ENCODE peak calls at places on chromosomes 6 and 20, in four cellular contexts. One of them, this sample, is unnamed.
A peak's percentile ranks its signal among the peaks of the same experiment; 100 is the strongest.

GRCh38 chr6:157656437-157657005 is 166.5 kb upstream of the SNX9 start:
- DNase-seq in A673: peak; percentile 30
- DNase-seq in fibroblast of lung: peak; percentile 24
- DNase-seq in heart right ventricle: no peak
- DNase-seq in this sample: no peak

GRCh38 chr6:170440437-170440836 is 112.7 kb downstream of the PSMB1 start:
- DNase-seq in fibroblast of lung: no peak
- DNase-seq in A673: no peak
- DNase-seq in heart right ventricle: no peak
- DNase-seq in this sample: peak; percentile 71

GRCh38 chr6:137877113-137877512 is 10.1 kb downstream of the TNFAIP3 start:
- DNase-seq in A673: no peak
- DNase-seq in heart right ventricle: no peak
- DNase-seq in fibroblast of lung: no peak
- DNase-seq in this sample: no peak

GRCh38 chr20:4256886-4257285 is 241.5 kb upstream of the RNF24 start:
- DNase-seq in fibroblast of lung: no peak
- DNase-seq in A673: no peak
- DNase-seq in heart right ventricle: no peak
- DNase-seq in this sample: no peak

GRCh38 chr20:51979226-51979625 is 176.9 kb upstream of the SALL4 start:
- DNase-seq in fibroblast of lung: no peak
- DNase-seq in A673: no peak
- DNase-seq in heart right ventricle: no peak
- DNase-seq in this sample: no peak

GRCh38 chr20:57250607-57251343 is 15.7 kb downstream of the BMP7 start:
- DNase-seq in fibroblast of lung: no peak
- DNase-seq in heart right ventricle: no peak
- DNase-seq in A673: peak; percentile 59
- DNase-seq in this sample: no peak

GRCh38 chr20:23096073-23096472 is 9.9 kb upstream of the CD93 start:
- DNase-seq in A673: no peak
- DNase-seq in fibroblast of lung: no peak
- DNase-seq in heart right ventricle: no peak
- DNase-seq in this sample: no peak

GRCh38 chr20:10366898-10367419 is 67.1 kb downstream of the MKKS start:
- DNase-seq in heart right ventricle: no peak
- DNase-seq in fibroblast of lung: no peak
- DNase-seq in A673: no peak
- DNase-seq in this sample: no peak

GRCh38 chr6:3086282-3086946 is 18.1 kb downstream of the RIPK1 start:
- DNase-seq in fibroblast of lung: no peak
- DNase-seq in A673: no peak
- DNase-seq in heart right ventricle: no peak
- DNase-seq in this sample: no peak

GRCh38 chr6:138087549-138087948 is 19.7 kb downstream of the PERP start:
- DNase-seq in fibroblast of lung: no peak
- DNase-seq in heart right ventricle: no peak
- DNase-seq in A673: no peak
- DNase-seq in this sample: no peak

GRCh38 chr6:81895511-81896185 is 143.2 kb upstream of the TENT5A start:
- DNase-seq in A673: peak; percentile 17
- DNase-seq in heart right ventricle: no peak
- DNase-seq in fibroblast of lung: peak; percentile 71
- DNase-seq in this sample: no peak

GRCh38 chr20:63882257-63883208 is 12.4 kb upstream of the DNAJC5 start:
- DNase-seq in fibroblast of lung: no peak
- DNase-seq in heart right ventricle: no peak
- DNase-seq in A673: no peak
- DNase-seq in this sample: peak; percentile 59

GRCh38 chr20:23419995-23420901 is 1.0 kb downstream of the NAPB start:
- DNase-seq in heart right ventricle: peak; percentile 55
- DNase-seq in fibroblast of lung: peak; percentile 58
- DNase-seq in A673: peak; percentile 53
- DNase-seq in this sample: peak; percentile 56

GRCh38 chr20:13285408-13285807 is 64.3 kb downstream of the ISM1 start:
- DNase-seq in A673: no peak
- DNase-seq in fibroblast of lung: no peak
- DNase-seq in heart right ventricle: no peak
- DNase-seq in this sample: no peak

GRCh38 chr20:36371391-36371790 is 65.3 kb downstream of the DLGAP4 start:
- DNase-seq in fibroblast of lung: no peak
- DNase-seq in heart right ventricle: no peak
- DNase-seq in A673: no peak
- DNase-seq in this sample: no peak

GRCh38 chr20:5991623-5992441 is 41.4 kb downstream of the MCM8 start:
- DNase-seq in heart right ventricle: no peak
- DNase-seq in fibroblast of lung: no peak
- DNase-seq in A673: no peak
- DNase-seq in this sample: no peak

GRCh38 chr6:149037026-149037734 is 280.3 kb upstream of the TAB2 start:
- DNase-seq in fibroblast of lung: peak; percentile 82
- DNase-seq in A673: no peak
- DNase-seq in heart right ventricle: no peak
- DNase-seq in this sample: no peak

GRCh38 chr6:100881707-100882040 is 545 bp upstream of the ASCC3 start:
- DNase-seq in A673: no peak
- DNase-seq in fibroblast of lung: peak; percentile 37
- DNase-seq in heart right ventricle: no peak
- DNase-seq in this sample: no peak

GRCh38 chr20:58237318-58238182 is 9.1 kb upstream of the ANKRD60 start:
- DNase-seq in heart right ventricle: no peak
- DNase-seq in fibroblast of lung: peak; percentile 72
- DNase-seq in A673: peak; percentile 18
- DNase-seq in this sample: no peak

GRCh38 chr20:839015-839414 is 5.5 kb downstream of the FAM110A start:
- DNase-seq in fibroblast of lung: no peak
- DNase-seq in heart right ventricle: no peak
- DNase-seq in A673: no peak
- DNase-seq in this sample: no peak

GRCh38 chr20:32727663-32728062 is 15.6 kb downstream of the COMMD7 start:
- DNase-seq in heart right ventricle: no peak
- DNase-seq in A673: no peak
- DNase-seq in fibroblast of lung: peak; percentile 76
- DNase-seq in this sample: no peak

GRCh38 chr6:15065603-15066002 is 180.3 kb upstream of the JARID2 start:
- DNase-seq in fibroblast of lung: peak; percentile 84
- DNase-seq in heart right ventricle: no peak
- DNase-seq in A673: peak; percentile 41
- DNase-seq in this sample: no peak

GRCh38 chr6:44062105-44062770 is 65.0 kb downstream of the MRPL14 start:
- DNase-seq in A673: no peak
- DNase-seq in fibroblast of lung: no peak
- DNase-seq in heart right ventricle: no peak
- DNase-seq in this sample: no peak
- H3K4me1 ChIP-seq in A673: peaks cover 11% of the 10 kb centered on the region
- H3K4me1 ChIP-seq in fibroblast of lung: peaks cover 58% of the 10 kb centered on the region
- H3K4me1 ChIP-seq in heart right ventricle: peaks cover 61% of the 10 kb centered on the region
- H3K4me1 ChIP-seq in this sample: peaks cover 30% of the 10 kb centered on the region

DNA sequence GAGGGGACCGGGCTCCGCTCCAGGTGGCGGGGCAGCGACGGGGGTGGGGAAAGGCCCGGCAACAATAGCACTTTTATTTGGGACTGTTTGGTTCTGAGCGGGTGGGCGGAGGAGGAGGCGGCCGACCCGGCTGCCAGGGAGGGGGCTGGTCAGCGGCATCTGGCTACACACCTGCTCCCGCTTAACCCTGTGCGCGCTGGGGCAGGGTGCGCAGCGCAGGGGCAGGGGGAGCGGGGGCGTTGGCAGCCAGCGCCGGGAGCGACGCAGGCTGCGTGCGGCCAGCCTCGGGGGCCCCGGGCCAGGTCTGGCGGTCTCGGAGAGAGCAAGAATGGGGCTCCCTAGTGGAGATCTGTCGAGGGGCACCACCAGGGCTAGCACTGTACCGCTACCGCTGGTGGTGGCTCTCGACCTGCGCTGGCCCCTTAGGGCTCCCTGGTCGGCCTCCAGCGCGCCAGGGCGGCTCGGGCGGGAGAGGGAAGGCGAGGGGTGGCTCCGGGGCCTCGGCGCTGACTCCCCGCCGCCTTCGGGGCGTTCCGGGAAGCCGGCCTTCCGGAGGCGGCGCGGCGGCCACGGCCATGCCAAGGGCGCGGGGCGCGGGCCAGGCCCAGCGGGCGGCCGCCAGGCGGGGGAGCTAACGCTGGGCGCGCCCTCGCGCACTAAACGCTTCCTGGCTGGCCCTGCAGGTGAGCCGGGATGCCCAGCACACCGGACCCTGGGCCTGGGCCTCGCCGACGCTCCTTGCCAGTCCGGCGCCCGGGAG is 92.4 kb downstream of the NCR2 start:
- DNase-seq in heart right ventricle: peak; percentile 62
- DNase-seq in fibroblast of lung: no peak
- DNase-seq in A673: peak; percentile 9
- DNase-seq in this sample: peak; percentile 59
- H3K27ac ChIP-seq in heart right ventricle: peak overlapping the region; percentile 47
- H3K27ac ChIP-seq in fibroblast of lung: no peak overlapping the region
- H3K27ac ChIP-seq in A673: no peak overlapping the region
- H3K27ac ChIP-seq in this sample: peak overlapping the region; percentile 37

GRCh38 chr6:110561016-110561396 is 84.6 kb upstream of the SLC22A16 start:
- DNase-seq in heart right ventricle: no peak
- DNase-seq in fibroblast of lung: no peak
- DNase-seq in A673: no peak
- DNase-seq in this sample: no peak
- H3K4me1 ChIP-seq in heart right ventricle: peaks cover 1% of the 10 kb centered on the region
- H3K4me1 ChIP-seq in fibroblast of lung: no peaks in the 10 kb centered on the region
- H3K4me1 ChIP-seq in A673: no peaks in the 10 kb centered on the region
- H3K4me1 ChIP-seq in this sample: no peaks in the 10 kb centered on the region

GRCh38 chr20:50675671-50676376 is 15.5 kb downstream of the RIPOR3 start:
- DNase-seq in A673: no peak
- DNase-seq in heart right ventricle: peak; percentile 41
- DNase-seq in fibroblast of lung: no peak
- DNase-seq in this sample: no peak
- H3K27ac ChIP-seq in A673: no peak overlapping the region
- H3K27ac ChIP-seq in heart right ventricle: peak overlapping the region; percentile 22
- H3K27ac ChIP-seq in fibroblast of lung: no peak overlapping the region
- H3K27ac ChIP-seq in this sample: no peak overlapping the region

GRCh38 chr20:60512436-60512835 is 554.2 kb downstream of the CDH26 start:
- DNase-seq in A673: peak; percentile 56
- DNase-seq in fibroblast of lung: peak; percentile 58
- DNase-seq in heart right ventricle: no peak
- DNase-seq in this sample: no peak

GRCh38 chr20:60507087-60507684 is 549.0 kb downstream of the CDH26 start:
- DNase-seq in fibroblast of lung: no peak
- DNase-seq in heart right ventricle: no peak
- DNase-seq in A673: no peak
- DNase-seq in this sample: no peak

DNA sequence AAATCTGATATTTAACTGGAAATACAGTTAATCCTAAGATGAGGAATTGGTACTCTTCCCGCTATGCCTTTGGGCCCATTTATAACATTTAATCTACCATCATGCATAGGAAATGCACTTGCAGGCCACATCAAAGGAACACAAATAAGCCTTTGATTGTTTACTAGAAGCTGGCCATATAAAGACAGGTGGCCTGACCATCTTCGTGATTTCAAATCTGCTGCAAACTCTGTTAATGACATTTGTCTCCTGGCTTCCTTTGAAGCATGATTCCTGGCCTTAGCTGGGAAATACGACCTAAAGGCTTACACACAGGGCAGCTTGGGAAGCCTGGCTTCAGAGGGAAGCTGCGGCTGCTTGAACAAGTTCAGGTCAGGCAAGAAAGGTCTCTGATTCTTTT is 552.1 kb downstream of the CDH26 start:
- DNase-seq in A673: no peak
- DNase-seq in heart right ventricle: no peak
- DNase-seq in fibroblast of lung: no peak
- DNase-seq in this sample: no peak
- H3K4me1 ChIP-seq in A673: no peaks in the 10 kb centered on the region
- H3K4me1 ChIP-seq in heart right ventricle: no peaks in the 10 kb centered on the region
- H3K4me1 ChIP-seq in fibroblast of lung: peaks cover 7% of the 10 kb centered on the region
- H3K4me1 ChIP-seq in this sample: no peaks in the 10 kb centered on the region

This sample was measured in left lung.